ENCODE peak calls at places on chromosomes 2 and 18, in four cellular contexts. T, P, D and G are unnamed samples.

GRCh38 chr2:47688561-47688960 is 94.4 kb upstream of the MSH6 start:
- DNase-seq in T (no peak), P (no peak), D (no peak), G (no peak)

GRCh38 chr18:21682276-21683051 is 22.1 kb downstream of the ABHD3 start:
- DNase-seq in T (no peak), D (no peak), P (peak), G (no peak)

GRCh38 chr2:120802161-120802560 is 66.5 kb downstream of the GLI2 start:
- DNase-seq in D (no peak), P (no peak), T (no peak), G (no peak)

GRCh38 chr18:68623342-68623741 is 91.6 kb downstream of the TMX3 start:
- DNase-seq in D (peak), T (peak), P (peak), G (peak)

GRCh38 chr18:5515007-5515744 is 28.6 kb downstream of the EPB41L3 start:
- DNase-seq in D (no peak), T (no peak), P (no peak), G (no peak)

GRCh38 chr2:149160701-149161217 is 122.3 kb downstream of the LYPD6B start:
- DNase-seq in T (no peak), P (no peak), D (no peak), G (no peak)

GRCh38 chr18:44686156-44686555 is 5.5 kb downstream of the SETBP1 start:
- DNase-seq in T (no peak), P (no peak), D (no peak), G (no peak)

GRCh38 chr2:62593825-62594224 is 87.8 kb upstream of the TMEM17 start:
- DNase-seq in T (no peak), P (no peak), D (no peak), G (no peak)

GRCh38 chr2:58923869-58924268 is 682.7 kb upstream of the FANCL start:
- DNase-seq in T (no peak), D (no peak), P (no peak), G (peak)

GRCh38 chr2:69147841-69148533 is 135.0 kb downstream of the ANTXR1 start:
- DNase-seq in T (no peak), D (no peak), P (no peak), G (no peak)

GRCh38 chr2:164917296-164917903 is 37.9 kb downstream of the SLC38A11 start:
- DNase-seq in D (peak), T (no peak), P (peak), G (peak)

GRCh38 chr18:36187826-36188721 is 777 bp downstream of the MOCOS start:
- DNase-seq in T (peak), P (no peak), D (peak), G (peak)

GRCh38 chr18:79888016-79888415 is 63.4 kb downstream of the SLC66A2 start:
- DNase-seq in P (no peak), T (no peak), D (no peak), G (no peak)

GRCh38 chr2:231590614-231591013 is 2.0 kb upstream of the TEX44 start:
- DNase-seq in T (no peak), D (no peak), P (no peak), G (no peak)

GRCh38 chr2:221200184-221200839 is 371.8 kb downstream of the EPHA4 start:
- DNase-seq in D (no peak), P (no peak), T (no peak), G (no peak)

GRCh38 chr2:180505203-180505602 is 475.2 kb upstream of the UBE2E3 start:
- DNase-seq in P (no peak), T (no peak), D (no peak), G (no peak)

GRCh38 chr2:130920417-130921030 is 83.8 kb downstream of the ARHGEF4 start:
- DNase-seq in D (peak), P (peak), T (peak), G (peak)

GRCh38 chr2:43075054-43075593 is 151.3 kb downstream of the ZFP36L2 start:
- DNase-seq in P (peak), T (no peak), D (peak), G (peak)

DNA sequence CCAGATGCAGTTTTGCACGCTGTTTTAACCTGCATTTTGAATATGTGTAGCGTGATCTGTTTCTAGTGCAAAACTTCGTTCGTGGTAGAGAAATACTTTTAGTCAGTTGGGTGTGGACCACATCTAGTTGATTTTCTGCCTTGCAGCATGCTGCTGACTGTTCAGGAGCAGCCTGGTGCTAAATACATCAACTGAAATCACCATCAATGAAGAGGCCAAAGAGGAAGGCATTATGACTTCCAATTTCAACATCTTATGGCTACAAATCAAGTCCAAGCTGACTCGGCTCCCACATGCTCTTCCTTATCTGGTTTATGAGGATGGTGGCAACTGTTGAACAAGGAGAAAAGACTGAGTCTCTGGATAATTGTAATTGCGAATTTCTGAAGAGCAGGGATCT is 298.5 kb downstream of the ZNF521 start:
- DNase-seq in T (no peak), P (no peak), D (no peak), G (no peak)
- TF ChIP-seq MYC in T (no peak), P (no peak), D (no peak), G (no peak)

GRCh38 chr2:17166506-17166905 is 351.7 kb downstream of the RAD51AP2 start:
- DNase-seq in T (no peak), P (no peak), D (no peak), G (no peak)

GRCh38 chr2:17177094-17177493 is 341.1 kb downstream of the RAD51AP2 start:
- DNase-seq in P (no peak), D (no peak), T (no peak), G (no peak)

GRCh38 chr2:17171446-17172049 is 346.7 kb downstream of the RAD51AP2 start:
- DNase-seq in T (peak), P (no peak), D (peak), G (peak)
- TF ChIP-seq JUN in T (no peak), P (no peak), D (no peak), G (no peak)

GRCh38 chr2:40302751-40303150 is 149.1 kb downstream of the SLC8A1 start:
- DNase-seq in P (no peak), T (no peak), D (no peak), G (no peak)
- TF ChIP-seq MYC in P (no peak), T (no peak), D (no peak), G (no peak)

DNA sequence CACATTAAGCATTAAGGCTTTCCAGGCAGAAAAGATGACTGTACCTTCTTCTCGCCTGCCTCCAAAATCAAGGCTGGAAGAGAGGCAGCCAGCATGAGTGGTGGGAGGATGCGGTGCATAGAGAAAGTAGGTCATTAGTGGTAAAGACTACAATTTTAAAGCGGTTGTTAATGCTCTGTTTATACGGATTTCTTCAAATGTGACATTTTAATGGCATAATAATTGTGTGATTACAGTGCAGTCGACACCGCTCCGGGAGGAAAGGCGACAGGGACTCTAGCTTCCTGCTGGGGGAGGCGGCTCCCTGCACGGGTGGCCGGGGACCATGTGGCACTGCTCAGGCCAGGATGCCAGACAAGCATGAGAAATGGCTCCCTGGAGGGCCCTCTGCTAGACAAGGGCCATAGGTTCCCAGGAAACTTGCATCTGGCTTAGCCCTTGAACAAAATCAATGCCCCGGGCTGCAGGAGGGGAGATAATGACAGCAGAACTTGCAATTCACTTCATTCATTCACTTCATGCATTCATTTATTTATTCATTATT is 129.6 kb downstream of the GALNT14 start:
- DNase-seq in P (no peak), T (no peak), D (no peak), G (no peak)
- TF ChIP-seq JUN in P (no peak), T (no peak), D (no peak), G (no peak)

GRCh38 chr2:113858764-113859163 is 31.1 kb upstream of the ACTR3 start:
- DNase-seq in P (no peak), D (no peak), T (peak), G (peak)
- TF ChIP-seq MYC in P (no peak), D (no peak), T (no peak), G (no peak)

DNA sequence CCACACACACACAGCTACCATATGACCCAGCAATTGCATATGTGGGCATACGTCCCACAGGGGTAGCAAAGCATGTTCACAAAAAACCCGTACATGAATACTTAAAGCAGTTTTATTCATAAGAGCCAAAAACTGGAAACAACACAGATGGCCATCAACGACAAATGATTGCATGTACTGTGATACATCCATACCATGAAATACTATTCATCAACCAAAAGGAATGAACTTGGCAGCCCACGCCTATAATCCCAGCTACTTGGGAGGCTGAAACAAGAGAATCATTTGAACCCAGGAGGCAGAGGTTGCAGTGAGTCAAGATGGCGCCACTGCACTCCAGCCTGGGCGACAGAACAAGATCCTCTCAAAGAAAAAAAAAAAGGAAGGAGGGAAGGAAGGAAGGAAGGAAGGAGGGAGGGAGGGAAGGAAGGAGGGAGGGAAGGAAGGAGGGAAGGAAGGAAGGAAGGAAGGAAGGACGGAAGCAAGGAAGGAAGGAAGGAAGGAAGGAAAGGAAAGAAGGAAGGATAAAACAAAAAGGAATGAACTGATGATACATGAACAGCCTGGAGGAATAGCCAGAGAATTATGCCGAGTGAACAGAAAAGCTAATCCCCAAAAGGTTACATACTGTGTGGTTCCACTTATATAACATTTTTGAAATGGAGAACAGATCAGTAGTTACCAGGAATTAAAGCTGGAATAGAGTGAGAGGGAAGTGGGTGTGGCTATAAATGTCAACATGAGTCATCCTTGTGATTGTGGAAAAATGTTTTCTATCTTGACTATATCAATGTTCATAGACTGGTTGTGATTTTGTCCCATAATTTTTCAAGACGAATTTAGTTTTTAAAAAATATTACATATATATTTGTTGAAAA is 19.6 kb upstream of the YPEL5 start:
- DNase-seq in D (no peak), P (peak), T (no peak), G (no peak)
- TF ChIP-seq JUN in D (no peak), P (no peak), T (no peak), G (no peak)

DNA sequence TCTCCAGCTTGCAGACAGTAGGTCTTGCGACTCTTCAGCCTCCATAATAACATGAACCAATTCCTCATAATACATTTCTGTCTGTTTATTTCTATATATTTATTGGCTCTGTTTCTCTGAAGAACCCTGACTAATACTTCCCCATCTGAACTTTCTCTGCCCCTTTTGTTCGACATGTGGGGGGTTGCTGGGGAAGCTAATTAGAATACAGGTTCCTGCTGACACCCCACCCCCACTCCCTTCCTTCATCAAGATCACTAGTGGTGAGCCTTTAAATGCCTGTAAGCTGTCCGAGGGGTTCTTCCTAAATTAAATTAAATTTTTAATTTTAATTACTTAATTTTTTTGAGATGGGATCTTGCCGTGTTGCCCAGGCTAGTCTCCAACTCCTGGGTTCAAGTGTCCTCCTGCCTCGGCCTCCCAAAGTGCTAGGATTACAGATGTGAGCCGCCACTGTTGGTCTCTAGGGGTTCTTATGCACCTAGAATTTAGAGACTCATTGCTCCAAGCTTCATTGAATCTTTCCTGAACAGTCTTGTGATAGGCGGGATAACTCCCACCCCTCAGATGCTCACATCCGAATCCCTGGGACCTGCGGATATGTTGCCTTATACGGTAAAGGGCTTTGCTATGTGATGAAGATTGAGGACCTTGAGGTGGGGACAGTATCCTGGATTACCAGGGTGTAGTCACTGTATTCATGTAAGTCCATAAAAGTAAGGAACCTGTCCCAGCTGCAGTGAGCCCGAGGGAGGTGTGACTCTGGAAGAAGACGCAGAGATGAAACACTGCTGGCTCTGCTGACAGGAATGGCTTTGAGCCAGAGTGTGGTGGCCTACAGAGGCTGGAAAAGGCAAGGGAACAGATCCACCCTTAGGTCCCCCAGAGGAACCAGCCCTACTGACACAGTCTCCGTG is 26.2 kb downstream of the HPCAL1 start:
- DNase-seq in T (no peak), P (peak), D (no peak), G (no peak)
- TF ChIP-seq MYC in T (no peak), P (no peak), D (no peak), G (no peak)

DNA sequence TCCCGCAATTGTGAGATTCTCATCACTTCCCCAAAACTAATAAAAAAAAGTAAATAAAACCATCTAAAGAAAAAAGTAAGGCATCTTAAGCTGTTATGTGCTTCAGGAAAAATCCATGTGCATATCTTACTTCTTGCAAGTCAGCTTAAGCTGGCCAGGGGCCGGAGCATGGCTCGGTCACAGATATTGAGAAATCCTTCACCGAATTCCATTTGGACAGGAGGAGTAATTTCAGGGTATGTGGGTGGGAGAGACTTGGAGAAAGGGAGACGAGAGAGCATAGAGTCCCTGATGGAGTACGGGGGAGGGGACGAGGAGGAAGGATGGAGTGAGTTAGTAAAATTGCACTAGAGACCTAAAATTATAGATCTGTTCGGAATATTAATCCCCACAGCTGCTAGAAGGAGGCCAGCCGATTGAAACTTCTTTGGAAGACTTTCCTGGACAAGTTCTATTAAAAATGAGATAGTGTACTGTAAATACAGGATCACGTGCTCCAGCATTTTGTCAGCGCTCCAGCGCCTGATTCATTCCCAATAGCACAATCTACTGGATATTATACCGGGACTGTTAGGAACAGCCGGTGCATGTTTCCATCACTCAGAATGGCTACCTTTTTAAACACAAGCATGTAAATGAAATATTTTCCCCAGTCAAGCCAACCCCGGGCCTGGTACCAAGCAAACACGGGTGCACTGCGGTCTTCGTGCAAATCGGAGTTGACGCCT is 438.4 kb downstream of the ZNF516 start:
- DNase-seq in P (no peak), D (no peak), T (no peak), G (no peak)
- TF ChIP-seq JUN in P (no peak), D (no peak), T (no peak), G (no peak)